ENCODE peak calls at places on chromosome 4, in nine cellular contexts. A, N, S, C, O, X, E, D and U are unnamed samples.
A peak's percentile ranks its signal among the peaks of the same experiment; 100 is the strongest.

GRCh38 chr4:95431678-95432077 is 117.1 kb downstream of the UNC5C start:
- DNase-seq in C (no peak), N (no peak), D (no peak), E (no peak), O (no peak), A (no peak), S (no peak), X (no peak), U (no peak)

GRCh38 chr4:60655356-60655755 is 544.8 kb upstream of the ADGRL3 start:
- DNase-seq in E (no peak), C (no peak), X (no peak), S (no peak), O (no peak), D (no peak), A (no peak), N (no peak), U (no peak)

GRCh38 chr4:106038908-106039307 is 143.6 kb downstream of the NPNT start:
- DNase-seq in S (no peak), E (no peak), X (no peak), C (no peak), A (no peak), O (no peak), D (no peak), N (no peak), U (no peak)

GRCh38 chr4:90845777-90846176 is 718.6 kb downstream of the CCSER1 start:
- DNase-seq in D (no peak), N (no peak), X (no peak), S (no peak), A (peak; percentile 18), C (no peak), E (no peak), O (no peak), U (no peak)

GRCh38 chr4:181688416-181688815 is 554.8 kb upstream of the TENM3 start:
- DNase-seq in S (no peak), O (no peak), X (no peak), N (no peak), D (no peak), C (no peak), A (no peak), E (no peak), U (no peak)

GRCh38 chr4:90189128-90189527 is 61.9 kb downstream of the CCSER1 start:
- DNase-seq in X (no peak), O (no peak), N (no peak), C (no peak), D (no peak), A (no peak), E (no peak), S (no peak), U (no peak)

GRCh38 chr4:166460769-166461550 is 587.9 kb downstream of the TLL1 start:
- DNase-seq in C (no peak), N (no peak), D (no peak), E (no peak), A (no peak), X (no peak), S (no peak), O (no peak), U (no peak)

GRCh38 chr4:41747230-41748055 is 1.1 kb downstream of the PHOX2B start:
- DNase-seq in A (no peak), N (no peak), X (no peak), E (no peak), C (no peak), S (no peak), O (no peak), D (no peak), U (no peak)

DNA sequence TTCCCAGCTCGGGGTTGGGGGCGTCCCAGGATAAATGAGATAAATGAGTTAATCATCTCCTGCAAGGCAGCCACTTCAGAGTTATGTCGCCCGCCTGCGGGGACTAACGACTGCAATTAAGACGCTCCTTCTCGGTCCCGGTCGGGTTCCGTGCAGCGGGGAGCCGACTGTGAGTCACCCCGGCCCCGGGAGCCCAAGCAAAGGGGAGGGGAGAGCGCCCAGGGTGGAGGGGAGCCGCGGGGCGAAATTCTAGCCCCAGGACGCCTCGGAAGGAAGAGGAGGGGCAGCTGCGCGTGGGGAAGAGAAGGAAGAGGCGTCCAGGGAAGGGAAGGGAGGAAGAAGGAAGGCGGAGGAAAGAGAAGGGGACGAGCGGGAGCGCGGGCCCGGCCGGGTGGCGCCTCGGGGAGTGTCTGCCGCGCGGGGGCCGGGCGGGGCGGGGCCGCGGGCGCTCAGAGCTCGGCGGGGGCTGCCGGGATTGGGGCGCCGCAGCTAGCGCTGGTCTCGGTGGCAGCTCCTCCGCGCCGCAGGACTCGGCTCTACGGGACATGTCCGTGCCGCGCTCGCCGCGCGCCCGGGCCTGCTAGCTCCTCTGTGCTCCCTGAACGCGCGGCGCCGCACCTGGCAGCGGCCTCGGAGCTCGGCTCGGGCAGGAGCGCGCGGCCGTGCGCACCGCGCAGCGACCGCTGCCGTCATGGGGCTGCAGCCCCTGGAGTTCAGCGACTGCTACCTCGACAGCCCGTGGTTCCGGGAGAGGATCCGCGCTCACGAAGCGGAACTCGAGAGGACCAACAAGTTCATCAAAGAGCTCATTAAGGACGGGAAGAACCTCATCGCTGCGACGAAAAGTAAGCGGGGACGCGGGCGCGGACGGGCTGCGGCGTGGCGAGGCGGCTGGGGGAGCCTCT is at the start of gene ARHGAP10:
- DNase-seq in C (peak; percentile 37), A (peak; percentile 64), D (peak; percentile 66), N (peak; percentile 66), S (peak; percentile 86), X (no peak), O (peak; percentile 90), E (peak; percentile 81), U (peak; percentile 84)
- TF ChIP-seq POLR2A in C (no peak), A (peak; percentile 44), D (no peak), N (peak; percentile 68), S (peak; percentile 59), X (peak; percentile 53), O (peak; percentile 32), E (peak; percentile 65), U (no peak)

GRCh38 chr4:121690001-121690400 is 6.8 kb downstream of the ANXA5 start:
- DNase-seq in C (no peak), A (no peak), X (no peak), S (no peak), O (no peak), N (no peak), E (no peak), D (no peak), U (no peak)
- H3K27ac ChIP-seq in C (peak overlapping the region; percentile 31), A (peak overlapping the region; percentile 79), X (peak overlapping the region; percentile 40), S (peak overlapping the region; percentile 50), O (peak overlapping the region; percentile 75), N (no peak overlapping the region), E (peak overlapping the region; percentile 74), D (peak overlapping the region; percentile 60), U (no peak overlapping the region)

GRCh38 chr4:24535399-24535798 is 49.0 kb downstream of the DHX15 start:
- DNase-seq in S (no peak), E (no peak), N (no peak), D (no peak), A (no peak), O (no peak), X (no peak), C (no peak), U (no peak)
- H3K4me3 ChIP-seq in S (no peak overlapping the region), E (no peak overlapping the region), N (no peak overlapping the region), D (no peak overlapping the region), A (no peak overlapping the region), O (no peak overlapping the region), X (no peak overlapping the region), C (no peak overlapping the region), U (no peak overlapping the region)

DNA sequence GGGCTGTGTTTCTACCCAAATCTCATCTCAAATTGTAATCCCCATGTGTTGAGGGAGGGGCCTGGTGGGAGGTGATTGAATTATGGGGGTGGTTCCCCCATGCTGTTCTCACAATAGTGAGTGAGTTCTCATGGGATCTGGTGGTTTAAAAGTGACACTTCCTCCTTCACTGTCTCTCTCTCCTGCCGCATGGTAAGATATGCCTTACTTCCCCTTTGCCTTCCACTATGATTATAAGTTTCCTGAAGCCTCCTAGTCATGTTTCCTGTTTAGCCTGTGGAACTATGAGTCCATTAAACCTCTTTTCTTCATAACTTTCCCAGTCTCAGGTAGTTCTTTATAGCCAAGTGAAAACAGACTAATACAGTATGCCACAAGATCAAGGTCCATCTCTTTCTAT is 70.0 kb upstream of the MSX1 start:
- DNase-seq in X (no peak), E (no peak), S (no peak), A (no peak), N (no peak), D (no peak), O (no peak), C (no peak), U (no peak)
- TF ChIP-seq POLR2A in X (no peak), E (no peak), S (no peak), A (no peak), N (no peak), D (no peak), O (no peak), C (no peak), U (no peak)